ENCODE peak calls at places on chromosomes 7 and 10, in five cellular contexts. L is stimulated activated CD8-positive, alpha-beta memory T cell treated with anti-CD3 and anti-CD28 coated beads, Interleukin-2, amount 100 ng/mL, for 48 hours; Z is progenitor cell of endocrine pancreas; F is NCI-H146; A is D721Med. P is an unnamed sample.

GRCh38 chr10:74586088-74586585 is 240.3 kb upstream of the KAT6B start:
- DNase-seq in Z (no peak), A (no peak), F (peak), L (no peak), P (no peak)

GRCh38 chr10:58326967-58327381 is 7.8 kb upstream of the UBE2D1 start:
- DNase-seq in F (no peak), A (no peak), L (no peak), Z (no peak), P (no peak)

GRCh38 chr7:82572195-82572880 is 128.8 kb upstream of the CACNA2D1 start:
- DNase-seq in F (peak), L (peak), Z (peak), A (peak), P (peak)

GRCh38 chr7:148979827-148980226 is 48.5 kb downstream of the PDIA4 start:
- DNase-seq in L (no peak), Z (no peak), A (no peak), F (no peak), P (no peak)

GRCh38 chr10:1972406-1972805 is 235.1 kb upstream of the ADARB2 start:
- DNase-seq in L (no peak), F (no peak), A (no peak), Z (no peak), P (no peak)

GRCh38 chr10:33335800-33336605 is 1.5 kb upstream of the NRP1 start:
- DNase-seq in L (no peak), A (no peak), F (peak), Z (peak), P (peak)

GRCh38 chr7:50450691-50451051 is 521 bp upstream of the FIGNL1 start:
- DNase-seq in F (peak), L (no peak), Z (no peak), A (no peak), P (peak)

GRCh38 chr7:100863406-100863950 is 3.7 kb upstream of the TRIP6 start:
- DNase-seq in L (no peak), Z (no peak), A (no peak), F (no peak), P (no peak)

GRCh38 chr10:94232711-94233383 is 129.9 kb downstream of the NOC3L start:
- DNase-seq in F (no peak), Z (no peak), L (no peak), A (no peak), P (no peak)

GRCh38 chr10:60348982-60349381 is 40.7 kb downstream of the ANK3 start:
- DNase-seq in Z (no peak), L (no peak), F (no peak), A (no peak), P (no peak)

GRCh38 chr7:1998146-1998545 is 234.6 kb downstream of the MAD1L1 start:
- DNase-seq in Z (no peak), L (no peak), A (no peak), F (peak), P (no peak)

GRCh38 chr10:112639291-112639690 is 192.3 kb downstream of the VTI1A start:
- DNase-seq in F (no peak), Z (no peak), A (no peak), L (no peak), P (no peak)

GRCh38 chr10:97596101-97597055 is 6.9 kb downstream of the C10orf62 start:
- DNase-seq in Z (no peak), F (no peak), L (no peak), A (no peak), P (no peak)